ENCODE peak calls at places on chromosomes 16 and 17, in four cellular contexts. V is activated CD4-positive, alpha-beta T cell treated with anti-CD3 and anti-CD28 coated beads for 1 hour; K is cardiac fibroblast; Z is pulmonary artery endothelial cell. U is an unnamed sample.
A peak's percentile ranks its signal among the peaks of the same experiment; 100 is the strongest.

GRCh38 chr16:23962001-23962400 is 126.2 kb downstream of the PRKCB start:
- DNase-seq in V (no peak), Z (no peak), K (no peak), U (no peak)

GRCh38 chr16:17414421-17414820 is 56.3 kb downstream of the XYLT1 start:
- DNase-seq in K (no peak), V (no peak), Z (no peak), U (no peak)

GRCh38 chr17:34998205-34998604 is 17.9 kb downstream of the LIG3 start:
- DNase-seq in K (peak; percentile 80), Z (peak; percentile 45), V (peak; percentile 74), U (peak; percentile 50)

GRCh38 chr16:1643521-1643920 is 31.4 kb downstream of the CRAMP1 start:
- DNase-seq in V (no peak), K (no peak), Z (no peak), U (no peak)

GRCh38 chr17:27563532-27563931 is 67.5 kb upstream of the LGALS9 start:
- DNase-seq in Z (no peak), K (no peak), V (no peak), U (no peak)

GRCh38 chr17:68585643-68586042 is 15.5 kb downstream of the FAM20A start:
- DNase-seq in K (no peak), Z (no peak), V (no peak), U (no peak)

GRCh38 chr16:11670171-11671131 is 2.2 kb downstream of the SNN start:
- DNase-seq in Z (no peak), K (no peak), V (no peak), U (no peak)

GRCh38 chr17:42855048-42855596 is 4.1 kb downstream of the AOC3 start:
- DNase-seq in K (no peak), Z (no peak), V (no peak), U (no peak)

GRCh38 chr16:81885976-81886586 is 107.0 kb downstream of the PLCG2 start:
- DNase-seq in Z (no peak), K (peak; percentile 34), V (no peak), U (no peak)

GRCh38 chr17:20189322-20189721 is 180.2 kb downstream of the SPECC1 start:
- DNase-seq in Z (no peak), K (peak; percentile 42), V (no peak), U (no peak)

GRCh38 chr17:32323784-32324590 is 18.0 kb downstream of the C17orf75 start:
- DNase-seq in V (no peak), Z (no peak), K (no peak), U (no peak)

GRCh38 chr17:59734226-59734625 is 26.8 kb downstream of the VMP1 start:
- DNase-seq in Z (no peak), K (no peak), V (no peak), U (no peak)

GRCh38 chr16:66662445-66663194 is 33.9 kb downstream of the CMTM4 start:
- DNase-seq in K (peak; percentile 58), Z (peak; percentile 3), V (no peak), U (no peak)

GRCh38 chr17:28937044-28937729 is 14.1 kb downstream of the PHF12 start:
- DNase-seq in K (peak; percentile 69), Z (no peak), V (no peak), U (no peak)

GRCh38 chr16:78235168-78235800 is 135.8 kb downstream of the WWOX start:
- DNase-seq in K (peak; percentile 76), V (peak; percentile 44), Z (peak; percentile 11), U (peak; percentile 53)

GRCh38 chr16:67252806-67253497 is 4.2 kb downstream of the SLC9A5 start:
- DNase-seq in K (no peak), V (no peak), Z (no peak), U (no peak)

GRCh38 chr17:81484195-81484979 is 28.2 kb downstream of the ACTG1 start:
- DNase-seq in K (peak; percentile 84), V (peak; percentile 81), Z (peak; percentile 27), U (peak; percentile 61)

GRCh38 chr17:30939059-30939689 is 17.4 kb downstream of the ADAP2 start:
- DNase-seq in K (no peak), Z (no peak), V (no peak), U (no peak)

GRCh38 chr16:85259115-85259830 is 147.0 kb upstream of the CIBAR2 start:
- DNase-seq in Z (no peak), K (no peak), V (no peak), U (no peak)

U was measured in fibroblast of the conjunctiva.